ENCODE peak calls at places on chromosomes 6 and 20, in five cellular contexts. One of them, this sample, is unnamed.

GRCh38 chr20:63854766-63855362 is 6.4 kb upstream of the ABHD16B start:
- DNase-seq in HepG2: no peak
- DNase-seq in K562: no peak
- DNase-seq in HCT116: no peak
- DNase-seq in GM12878: no peak
- DNase-seq in this sample: no peak

GRCh38 chr20:25699914-25700313 is 3.3 kb upstream of the ZNF337 start:
- DNase-seq in HepG2: no peak
- DNase-seq in K562: no peak
- DNase-seq in GM12878: no peak
- DNase-seq in HCT116: no peak
- DNase-seq in this sample: peak; percentile 53

GRCh38 chr20:46803446-46804020 is 91.1 kb upstream of the EYA2 start:
- DNase-seq in GM12878: no peak
- DNase-seq in K562: no peak
- DNase-seq in HepG2: no peak
- DNase-seq in HCT116: no peak
- DNase-seq in this sample: no peak

GRCh38 chr6:43228951-43229802 is at the start of gene DNPH1:
- DNase-seq in GM12878: no peak
- DNase-seq in K562: peak; percentile 94
- DNase-seq in HCT116: peak; percentile 48
- DNase-seq in HepG2: peak; percentile 59
- DNase-seq in this sample: peak; percentile 53

GRCh38 chr6:36851149-36851614 is 11.9 kb upstream of the CPNE5 start:
- DNase-seq in GM12878: no peak
- DNase-seq in HepG2: peak; percentile 69
- DNase-seq in HCT116: peak; percentile 37
- DNase-seq in K562: peak; percentile 62
- DNase-seq in this sample: peak; percentile 45

GRCh38 chr6:4271761-4272505 is 136.6 kb upstream of the ECI2 start:
- DNase-seq in HCT116: no peak
- DNase-seq in HepG2: no peak
- DNase-seq in K562: no peak
- DNase-seq in GM12878: no peak
- DNase-seq in this sample: no peak

GRCh38 chr6:151025076-151025475 is 159.6 kb downstream of the MTHFD1L start:
- DNase-seq in HCT116: no peak
- DNase-seq in K562: no peak
- DNase-seq in HepG2: no peak
- DNase-seq in GM12878: no peak
- DNase-seq in this sample: no peak

GRCh38 chr6:52995913-52996685 is 1.0 kb upstream of the GSTA4 start:
- DNase-seq in HepG2: peak; percentile 76
- DNase-seq in HCT116: peak; percentile 76
- DNase-seq in GM12878: peak; percentile 51
- DNase-seq in K562: no peak
- DNase-seq in this sample: peak; percentile 13

GRCh38 chr6:3438190-3439167 is 18.4 kb downstream of the SLC22A23 start:
- DNase-seq in HCT116: no peak
- DNase-seq in GM12878: no peak
- DNase-seq in K562: no peak
- DNase-seq in HepG2: peak; percentile 68
- DNase-seq in this sample: peak; percentile 71

DNA sequence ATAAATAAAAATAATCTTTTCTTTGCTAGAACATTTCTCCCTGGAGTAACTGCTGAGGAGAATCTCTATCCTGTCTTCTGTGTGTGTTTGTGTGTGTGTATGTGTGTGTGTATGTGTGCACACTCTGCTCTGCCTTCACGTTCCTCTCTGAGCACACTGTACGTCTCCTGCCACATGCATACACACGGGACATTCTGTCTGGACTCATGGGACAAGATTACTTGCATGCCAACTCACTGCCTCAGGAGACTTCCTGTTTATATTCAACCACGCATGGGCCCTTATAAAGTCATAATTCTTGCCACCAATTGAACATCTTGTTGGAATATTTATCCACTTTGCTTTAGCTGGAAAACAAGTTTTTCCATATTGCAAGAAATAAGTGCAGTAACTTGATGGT is 930.6 kb downstream of the KIF16B start:
- DNase-seq in K562: no peak
- DNase-seq in HepG2: no peak
- DNase-seq in HCT116: no peak
- DNase-seq in GM12878: no peak
- DNase-seq in this sample: no peak
- H3K4me3 ChIP-seq in K562: no peak overlapping the region
- H3K4me3 ChIP-seq in HepG2: no peak overlapping the region
- H3K4me3 ChIP-seq in HCT116: no peak overlapping the region
- H3K4me3 ChIP-seq in GM12878: no peak overlapping the region
- H3K4me3 ChIP-seq in this sample: no peak overlapping the region

GRCh38 chr6:14787677-14788076 is 458.2 kb upstream of the JARID2 start:
- DNase-seq in HepG2: no peak
- DNase-seq in K562: no peak
- DNase-seq in GM12878: no peak
- DNase-seq in HCT116: no peak
- DNase-seq in this sample: no peak

GRCh38 chr6:14796974-14797762 is 448.7 kb upstream of the JARID2 start:
- DNase-seq in HepG2: no peak
- DNase-seq in HCT116: no peak
- DNase-seq in GM12878: no peak
- DNase-seq in K562: no peak
- DNase-seq in this sample: no peak

GRCh38 chr6:14795451-14795850 is 450.4 kb upstream of the JARID2 start:
- DNase-seq in HepG2: no peak
- DNase-seq in HCT116: no peak
- DNase-seq in K562: no peak
- DNase-seq in GM12878: no peak
- DNase-seq in this sample: no peak

GRCh38 chr6:14791525-14791924 is 454.3 kb upstream of the JARID2 start:
- DNase-seq in K562: no peak
- DNase-seq in HepG2: no peak
- DNase-seq in HCT116: no peak
- DNase-seq in GM12878: no peak
- DNase-seq in this sample: no peak

DNA sequence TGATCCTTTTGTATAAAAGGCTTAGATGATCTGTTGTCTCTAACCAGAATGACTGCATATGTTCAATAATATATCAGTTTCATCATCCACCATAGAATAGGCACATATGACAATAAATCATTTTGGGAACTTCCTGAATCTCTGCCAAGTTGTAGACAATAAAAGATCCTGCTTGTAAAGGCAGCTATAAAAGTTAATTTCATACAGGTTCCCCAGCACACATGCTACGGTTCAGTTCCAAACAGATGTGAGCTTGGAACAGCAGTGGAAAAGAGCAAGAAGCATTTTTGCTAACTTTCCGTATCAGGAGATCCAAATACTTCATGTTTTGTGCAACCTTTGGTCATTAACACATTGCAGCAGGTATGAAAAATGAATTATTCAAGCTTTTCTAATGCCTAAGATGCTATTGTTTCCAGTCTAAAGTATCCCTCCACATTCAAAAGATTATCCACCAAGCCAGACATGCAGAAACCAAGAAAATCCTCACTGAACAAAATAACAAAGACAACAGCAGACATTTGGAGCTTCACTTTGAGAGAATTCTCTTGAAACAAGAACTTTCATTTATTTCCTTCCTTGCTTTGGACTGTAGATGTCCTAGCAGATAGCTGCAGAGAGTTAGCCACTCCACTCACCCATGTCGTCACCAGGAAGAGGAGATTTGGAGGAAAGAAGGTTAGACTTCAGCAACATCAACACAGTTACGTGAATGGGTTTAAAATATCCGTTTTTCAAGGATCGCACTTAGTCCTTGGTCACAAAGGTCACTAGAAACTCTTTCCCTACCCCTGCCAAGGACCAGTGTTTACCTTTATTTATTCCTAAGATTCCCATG is 453.5 kb upstream of the JARID2 start:
- DNase-seq in HCT116: no peak
- DNase-seq in HepG2: no peak
- DNase-seq in GM12878: no peak
- DNase-seq in K562: no peak
- DNase-seq in this sample: no peak
- TF ChIP-seq REST in HCT116: no peak
- TF ChIP-seq REST in HepG2: no peak
- TF ChIP-seq REST in GM12878: no peak
- TF ChIP-seq REST in K562: no peak
- TF ChIP-seq REST in this sample: no peak

DNA sequence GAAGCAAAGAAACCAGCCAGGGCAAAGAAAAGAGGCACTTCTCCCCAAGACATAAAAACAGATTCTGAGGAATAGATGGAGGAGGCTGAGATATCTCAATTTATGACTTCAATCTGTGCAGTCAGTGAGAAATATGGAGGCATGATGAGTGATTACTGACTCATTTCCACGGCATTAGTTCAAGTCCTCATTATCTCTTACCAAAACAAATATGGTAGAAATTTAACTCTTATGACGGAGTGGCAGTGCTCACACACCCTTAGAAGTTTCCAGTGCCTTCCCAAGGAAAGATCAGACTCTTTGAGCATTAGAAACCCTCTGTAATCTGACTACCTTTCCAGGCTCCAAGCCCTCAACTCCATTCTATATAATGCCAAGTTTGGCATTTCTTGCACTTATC is 364.1 kb downstream of the ARHGAP18 start:
- DNase-seq in HCT116: no peak
- DNase-seq in K562: no peak
- DNase-seq in GM12878: no peak
- DNase-seq in HepG2: no peak
- DNase-seq in this sample: no peak
- TF ChIP-seq CEBPB in HCT116: no peak
- TF ChIP-seq CEBPB in K562: no peak
- TF ChIP-seq CEBPB in GM12878: no peak
- TF ChIP-seq CEBPB in HepG2: no peak
- TF ChIP-seq CEBPB in this sample: no peak

GRCh38 chr20:1119524-1119923 is 1.1 kb downstream of the PSMF1 start:
- DNase-seq in HCT116: no peak
- DNase-seq in GM12878: no peak
- DNase-seq in K562: no peak
- DNase-seq in HepG2: no peak
- DNase-seq in this sample: no peak

GRCh38 chr20:1118004-1118335 is 432 bp upstream of the PSMF1 start:
- DNase-seq in HepG2: no peak
- DNase-seq in K562: no peak
- DNase-seq in GM12878: no peak
- DNase-seq in HCT116: no peak
- DNase-seq in this sample: no peak

GRCh38 chr20:1118336-1119127 is at the start of gene PSMF1:
- DNase-seq in HCT116: peak; percentile 87
- DNase-seq in HepG2: peak; percentile 92
- DNase-seq in GM12878: peak; percentile 66
- DNase-seq in K562: peak; percentile 86
- DNase-seq in this sample: peak; percentile 96

GRCh38 chr20:1121439-1121838 is 3.0 kb downstream of the PSMF1 start:
- DNase-seq in HCT116: no peak
- DNase-seq in HepG2: no peak
- DNase-seq in K562: peak; percentile 29
- DNase-seq in GM12878: no peak
- DNase-seq in this sample: no peak

DNA sequence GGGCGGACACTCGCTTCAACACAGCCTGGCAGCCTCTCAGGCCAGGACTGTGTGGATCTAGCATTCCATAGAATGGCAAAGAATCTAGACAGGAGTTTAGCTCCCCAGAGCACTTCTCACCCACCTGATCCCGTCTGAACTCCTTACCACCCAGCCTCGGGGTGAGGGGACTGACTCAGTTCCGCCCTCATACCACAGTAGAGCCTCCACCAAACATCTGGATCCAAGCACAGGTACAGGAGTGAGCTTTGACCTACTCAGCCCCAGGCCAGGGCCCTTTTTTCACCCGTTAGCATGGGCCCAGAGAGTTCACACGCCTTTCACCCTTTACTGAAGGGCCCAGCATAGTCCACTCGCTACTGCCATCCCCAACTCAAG is 715 bp downstream of the PSMF1 start:
- DNase-seq in K562: no peak
- DNase-seq in HCT116: no peak
- DNase-seq in GM12878: no peak
- DNase-seq in HepG2: peak; percentile 19
- DNase-seq in this sample: no peak
- H3K4me3 ChIP-seq in K562: peak overlapping the region; percentile 90
- H3K4me3 ChIP-seq in HCT116: peak overlapping the region; percentile 98
- H3K4me3 ChIP-seq in GM12878: peak overlapping the region; percentile 97
- H3K4me3 ChIP-seq in HepG2: peak overlapping the region; percentile 93
- H3K4me3 ChIP-seq in this sample: peak overlapping the region; percentile 97

GRCh38 chr20:37537505-37537904 is 9.8 kb upstream of the BLCAP start:
- DNase-seq in HCT116: no peak
- DNase-seq in HepG2: no peak
- DNase-seq in GM12878: no peak
- DNase-seq in K562: no peak
- DNase-seq in this sample: no peak

GRCh38 chr20:37531856-37532255 is 4.2 kb upstream of the BLCAP start:
- DNase-seq in HCT116: no peak
- DNase-seq in K562: no peak
- DNase-seq in GM12878: no peak
- DNase-seq in HepG2: no peak
- DNase-seq in this sample: no peak

GRCh38 chr20:37533154-37533715 is 5.6 kb upstream of the BLCAP start:
- DNase-seq in K562: no peak
- DNase-seq in HepG2: no peak
- DNase-seq in HCT116: no peak
- DNase-seq in GM12878: no peak
- DNase-seq in this sample: no peak

GRCh38 chr20:37535443-37536132 is 7.9 kb upstream of the BLCAP start:
- DNase-seq in HepG2: no peak
- DNase-seq in GM12878: no peak
- DNase-seq in K562: no peak
- DNase-seq in HCT116: no peak
- DNase-seq in this sample: no peak

DNA sequence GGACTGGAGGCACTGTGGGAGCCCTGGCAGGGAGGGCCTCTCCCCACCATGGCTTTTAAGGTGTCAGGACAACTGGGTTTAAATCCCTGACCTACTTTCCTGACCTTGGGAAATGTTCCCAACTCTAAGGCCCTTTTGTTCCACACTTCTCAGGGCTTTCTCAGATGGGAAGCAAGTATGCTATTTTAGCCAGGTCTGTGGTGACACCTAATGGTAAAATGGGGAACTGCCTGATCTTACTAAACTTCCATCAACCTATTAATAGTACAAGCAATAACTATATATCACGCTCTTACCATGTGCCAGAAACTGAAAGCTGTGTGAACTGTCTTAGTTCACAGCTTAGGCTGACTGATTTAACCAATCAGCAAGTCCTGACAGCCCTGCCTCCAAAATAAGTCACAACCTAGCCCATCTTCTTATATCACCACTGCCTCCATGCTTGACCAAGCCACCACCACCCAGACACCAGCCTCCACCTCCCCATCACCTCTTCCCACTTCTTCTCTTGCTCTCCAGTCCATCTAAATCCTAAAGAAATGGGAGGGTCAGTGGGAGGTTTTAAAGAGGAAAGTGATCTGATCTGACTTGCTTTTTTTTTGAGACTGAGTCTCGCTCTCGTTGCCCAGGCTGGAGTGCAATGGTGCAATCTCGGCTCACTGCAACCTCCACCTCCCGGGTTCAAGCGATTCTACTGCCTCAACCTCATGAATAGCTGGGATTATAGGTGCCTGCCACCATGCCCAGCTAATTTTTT is 6.9 kb upstream of the BLCAP start:
- DNase-seq in K562: peak; percentile 47
- DNase-seq in HepG2: peak; percentile 83
- DNase-seq in HCT116: peak; percentile 70
- DNase-seq in GM12878: peak; percentile 90
- DNase-seq in this sample: peak; percentile 79
- TF ChIP-seq REST in K562: no peak
- TF ChIP-seq REST in HepG2: no peak
- TF ChIP-seq REST in HCT116: no peak
- TF ChIP-seq REST in GM12878: no peak
- TF ChIP-seq REST in this sample: no peak

This sample was measured in A549.